ENCODE peak calls at places on chromosomes 3 and 15, in nine cellular contexts. D is dorsolateral prefrontal cortex; Y is GM10248; L is tibial nerve; E is RWPE1; X is heart right ventricle; M is GM13976; N is CD8-positive, alpha-beta T cell; H is NB4. J is an unnamed sample.

GRCh38 chr3:188670446-188670845 is 501.3 kb upstream of the TPRG1 start:
- DNase-seq in D (no peak), Y (no peak), L (no peak), E (no peak), X (no peak), M (no peak), N (no peak), H (no peak), J (no peak)

GRCh38 chr3:36796896-36797295 is 32.5 kb upstream of the DCLK3 start:
- DNase-seq in D (no peak), Y (no peak), L (no peak), E (no peak), X (no peak), M (no peak), N (no peak), H (no peak), J (no peak)

GRCh38 chr15:43212951-43213350 is 7.9 kb downstream of the EPB42 start:
- DNase-seq in D (no peak), Y (no peak), L (no peak), E (no peak), X (no peak), M (no peak), N (no peak), H (no peak), J (no peak)

GRCh38 chr3:177679568-177680441 is 482.5 kb upstream of the TBL1XR1 start:
- DNase-seq in D (no peak), Y (no peak), L (no peak), E (no peak), X (no peak), M (no peak), N (peak; percentile 11), H (peak; percentile 87), J (no peak)

GRCh38 chr15:78076231-78077052 is 1.1 kb downstream of the TBC1D2B start:
- DNase-seq in D (peak; percentile 28), Y (no peak), L (no peak), E (no peak), X (no peak), M (no peak), N (no peak), H (peak; percentile 54), J (no peak)

GRCh38 chr3:45187597-45188210 is 38.4 kb downstream of the TMEM158 start:
- DNase-seq in D (no peak), Y (no peak), L (no peak), E (no peak), X (no peak), M (no peak), N (no peak), H (no peak), J (no peak)

GRCh38 chr3:141738636-141739363 is 702 bp downstream of the RNF7 start:
- DNase-seq in D (no peak), Y (no peak), L (no peak), E (peak; percentile 49), X (peak; percentile 8), M (peak; percentile 34), N (peak; percentile 33), H (peak; percentile 58), J (no peak)

GRCh38 chr3:46368569-46368968 is 2.2 kb upstream of the CCR5 start:
- DNase-seq in D (peak; percentile 55), Y (peak; percentile 59), L (no peak), E (peak; percentile 15), X (peak; percentile 44), M (peak; percentile 54), N (peak; percentile 65), H (peak; percentile 96), J (no peak)

GRCh38 chr3:100590114-100590839 is 19.1 kb upstream of the ADGRG7 start:
- DNase-seq in D (no peak), Y (peak; percentile 73), L (no peak), E (peak; percentile 68), X (peak; percentile 58), M (peak; percentile 71), N (peak; percentile 59), H (peak; percentile 78), J (peak; percentile 49)

GRCh38 chr3:45560270-45561020 is 34.1 kb upstream of the LIMD1 start:
- DNase-seq in D (no peak), Y (no peak), L (peak; percentile 71), E (no peak), X (peak; percentile 84), M (no peak), N (no peak), H (no peak), J (peak; percentile 77)

GRCh38 chr3:38136272-38136806 is 588 bp downstream of the ACAA1 start:
- DNase-seq in D (no peak), Y (no peak), L (no peak), E (no peak), X (no peak), M (peak; percentile 49), N (peak; percentile 15), H (peak; percentile 59), J (no peak)

GRCh38 chr15:52529289-52529929 is 729 bp upstream of the MYO5A start:
- DNase-seq in D (peak; percentile 48), Y (peak; percentile 21), L (no peak), E (no peak), X (no peak), M (peak; percentile 27), N (peak; percentile 24), H (no peak), J (no peak)

GRCh38 chr15:32683906-32684584 is 33.8 kb upstream of the GREM1 start:
- DNase-seq in D (peak; percentile 58), Y (no peak), L (no peak), E (peak; percentile 80), X (peak; percentile 13), M (no peak), N (no peak), H (peak; percentile 52), J (no peak)

GRCh38 chr15:45611305-45611704 is 23.5 kb upstream of the SQOR start:
- DNase-seq in D (no peak), Y (peak; percentile 32), L (no peak), E (peak; percentile 28), X (no peak), M (peak; percentile 33), N (no peak), H (peak; percentile 40), J (no peak)

GRCh38 chr3:125090649-125091048 is 34.9 kb upstream of the HEG1 start:
- DNase-seq in D (no peak), Y (no peak), L (no peak), E (no peak), X (no peak), M (no peak), N (no peak), H (no peak), J (no peak)

DNA sequence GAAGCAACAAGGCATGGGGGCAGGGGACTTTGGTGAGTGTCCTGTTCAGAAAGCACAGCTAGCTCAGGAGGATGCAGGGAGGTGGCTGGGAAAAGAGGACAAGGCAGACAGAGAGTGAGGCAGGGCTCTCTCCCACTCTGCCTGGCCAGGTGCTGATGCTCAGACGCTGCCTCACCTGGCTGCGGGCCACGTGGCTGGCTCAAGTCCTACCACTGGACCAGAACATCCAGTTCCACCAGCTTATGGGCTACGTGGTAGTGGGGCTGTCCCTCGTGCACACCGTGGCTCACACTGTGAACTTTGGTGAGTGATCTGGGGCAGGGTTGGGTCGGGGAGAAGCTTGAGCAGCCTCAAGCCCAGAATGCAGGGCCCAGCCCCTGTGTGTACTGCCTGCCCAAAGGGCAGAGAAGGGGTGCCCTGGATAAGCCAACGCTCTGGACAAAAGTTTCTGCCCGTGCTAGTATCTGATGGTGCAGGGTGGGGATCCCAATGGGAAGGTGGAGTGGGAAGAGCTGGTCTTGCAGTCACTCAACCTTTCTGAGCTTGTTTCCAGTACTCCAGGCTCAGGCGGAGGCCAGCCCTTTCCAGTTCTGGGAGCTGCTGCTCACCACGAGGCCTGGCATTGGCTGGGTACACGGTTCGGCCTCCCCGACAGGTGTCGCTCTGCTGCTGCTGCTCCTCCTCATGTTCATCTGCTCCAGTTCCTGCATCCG is 20.9 kb downstream of the NOX5 start:
- DNase-seq in D (no peak), Y (peak; percentile 35), L (no peak), E (no peak), X (no peak), M (no peak), N (no peak), H (no peak), J (peak; percentile 56)
- TF ChIP-seq CTCF in D (no peak), Y (no peak), L (no peak), E (no peak), X (peak; percentile 18), M (no peak), N (no peak), H (no peak), J (no peak)

DNA sequence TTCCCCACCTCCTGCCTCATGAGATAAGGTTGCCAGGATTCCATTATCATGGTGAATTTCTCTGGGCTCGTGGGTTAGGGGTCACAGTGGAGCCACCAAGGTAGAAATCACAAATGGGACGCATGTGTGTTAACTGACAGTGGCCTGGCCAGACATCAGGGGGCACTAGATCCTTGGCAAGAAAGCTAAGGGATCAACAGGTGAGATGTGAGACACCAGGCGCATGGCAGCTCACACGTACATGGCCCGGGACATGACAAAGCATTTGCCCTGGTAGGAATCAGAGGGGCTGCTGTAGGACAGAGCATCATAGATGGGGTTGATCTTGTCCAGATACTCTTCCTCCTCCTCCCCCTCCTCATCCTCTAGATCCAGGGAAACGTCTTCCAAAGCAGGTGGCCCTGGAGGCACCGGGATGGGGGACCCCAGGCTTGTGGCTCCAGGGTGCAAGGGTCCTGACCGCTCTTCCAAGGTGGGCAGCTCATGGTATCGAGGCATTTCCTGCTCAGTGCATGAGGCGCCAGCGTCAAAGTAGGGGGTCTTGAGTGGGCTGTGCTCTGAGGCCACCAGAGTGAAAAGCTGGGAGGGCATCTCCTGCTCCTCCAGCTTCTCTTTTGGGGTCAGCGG is 24.6 kb downstream of the ZBED2 start:
- DNase-seq in D (no peak), Y (no peak), L (no peak), E (no peak), X (no peak), M (no peak), N (no peak), H (no peak), J (no peak)
- TF ChIP-seq CTCF in D (no peak), Y (no peak), L (no peak), E (no peak), X (no peak), M (no peak), N (no peak), H (no peak), J (no peak)

GRCh38 chr15:29139540-29140459 is 129.8 kb downstream of the NSMCE3 start:
- DNase-seq in D (peak; percentile 49), Y (peak; percentile 81), L (peak; percentile 10), E (peak; percentile 36), X (no peak), M (peak; percentile 89), N (peak; percentile 48), H (peak; percentile 55), J (peak; percentile 48)
- TF ChIP-seq CTCF in D (peak; percentile 78), Y (peak; percentile 96), L (peak; percentile 65), E (no peak), X (peak; percentile 87), M (peak; percentile 80), N (peak; percentile 75), H (peak; percentile 92), J (peak; percentile 25)

GRCh38 chr3:58577269-58577821 is at the start of gene FAM107A:
- DNase-seq in D (peak; percentile 64), Y (no peak), L (peak; percentile 58), E (no peak), X (peak; percentile 73), M (no peak), N (no peak), H (no peak), J (peak; percentile 57)
- TF ChIP-seq CTCF in D (peak; percentile 49), Y (no peak), L (no peak), E (no peak), X (peak; percentile 30), M (no peak), N (no peak), H (no peak), J (no peak)

J was measured in breast epithelium.